ENCODE peak calls at places on chromosomes 1 and 21, in four cellular contexts. One of them, this sample, is unnamed.

GRCh38 chr1:43766086-43766784 is 58.9 kb downstream of the ST3GAL3 start:
- DNase-seq in thyroid gland: peak; percentile 92
- DNase-seq in ovary: no peak
- DNase-seq in pancreas: no peak
- DNase-seq in this sample: no peak

GRCh38 chr1:209435654-209436566 is 147.6 kb upstream of the CAMK1G start:
- DNase-seq in ovary: no peak
- DNase-seq in thyroid gland: peak; percentile 84
- DNase-seq in pancreas: peak; percentile 85
- DNase-seq in this sample: peak; percentile 54

GRCh38 chr1:65209005-65209885 is 61.2 kb downstream of the AK4 start:
- DNase-seq in thyroid gland: peak; percentile 17
- DNase-seq in ovary: no peak
- DNase-seq in pancreas: no peak
- DNase-seq in this sample: no peak

GRCh38 chr1:23393706-23394105 is 24.1 kb upstream of the ZNF436 start:
- DNase-seq in ovary: peak; percentile 94
- DNase-seq in thyroid gland: peak; percentile 38
- DNase-seq in pancreas: no peak
- DNase-seq in this sample: peak; percentile 93

GRCh38 chr1:81345110-81345509 is 455.6 kb upstream of the ADGRL2 start:
- DNase-seq in thyroid gland: no peak
- DNase-seq in ovary: no peak
- DNase-seq in pancreas: no peak
- DNase-seq in this sample: no peak

GRCh38 chr1:211951856-211952255 is 83.5 kb downstream of the INTS7 start:
- DNase-seq in thyroid gland: peak; percentile 68
- DNase-seq in ovary: no peak
- DNase-seq in pancreas: no peak
- DNase-seq in this sample: no peak

GRCh38 chr1:231147896-231148295 is 14.0 kb upstream of the TRIM67 start:
- DNase-seq in pancreas: no peak
- DNase-seq in thyroid gland: no peak
- DNase-seq in ovary: no peak
- DNase-seq in this sample: no peak

GRCh38 chr1:1084372-1085170 is 10.5 kb upstream of the RNF223 start:
- DNase-seq in pancreas: peak; percentile 53
- DNase-seq in ovary: peak; percentile 7
- DNase-seq in thyroid gland: no peak
- DNase-seq in this sample: no peak

GRCh38 chr1:53462769-53463501 is 3.7 kb downstream of the DMRTB1 start:
- DNase-seq in ovary: no peak
- DNase-seq in thyroid gland: no peak
- DNase-seq in pancreas: no peak
- DNase-seq in this sample: no peak

GRCh38 chr1:224080082-224080774 is 33.7 kb upstream of the FBXO28 start:
- DNase-seq in thyroid gland: no peak
- DNase-seq in ovary: no peak
- DNase-seq in pancreas: no peak
- DNase-seq in this sample: no peak

GRCh38 chr21:41641821-41642368 is 125.0 kb downstream of the RIPK4 start:
- DNase-seq in thyroid gland: peak; percentile 23
- DNase-seq in pancreas: no peak
- DNase-seq in ovary: peak; percentile 68
- DNase-seq in this sample: no peak

GRCh38 chr1:63367218-63368103 is at the start of gene ALG6:
- DNase-seq in pancreas: peak; percentile 99
- DNase-seq in ovary: peak; percentile 93
- DNase-seq in thyroid gland: peak; percentile 97
- DNase-seq in this sample: peak; percentile 95

GRCh38 chr1:186617860-186618780 is 62.1 kb downstream of the PTGS2 start:
- DNase-seq in pancreas: no peak
- DNase-seq in ovary: no peak
- DNase-seq in thyroid gland: peak; percentile 7
- DNase-seq in this sample: peak; percentile 72

GRCh38 chr1:162213281-162213909 is 143.9 kb downstream of the NOS1AP start:
- DNase-seq in pancreas: peak; percentile 74
- DNase-seq in ovary: no peak
- DNase-seq in thyroid gland: peak; percentile 54
- DNase-seq in this sample: peak; percentile 91

GRCh38 chr1:161200992-161201827 is 957 bp upstream of the NDUFS2 start:
- DNase-seq in pancreas: no peak
- DNase-seq in ovary: peak; percentile 81
- DNase-seq in thyroid gland: peak; percentile 32
- DNase-seq in this sample: peak; percentile 68

GRCh38 chr1:55309053-55309452 is 93.9 kb upstream of the USP24 start:
- DNase-seq in ovary: no peak
- DNase-seq in thyroid gland: no peak
- DNase-seq in pancreas: no peak
- DNase-seq in this sample: no peak

GRCh38 chr1:202212787-202213186 is 19.2 kb downstream of the LGR6 start:
- DNase-seq in thyroid gland: no peak
- DNase-seq in pancreas: no peak
- DNase-seq in ovary: no peak
- DNase-seq in this sample: no peak

GRCh38 chr1:202116287-202116686 is 6.4 kb upstream of the GPR37L1 start:
- DNase-seq in pancreas: no peak
- DNase-seq in thyroid gland: no peak
- DNase-seq in ovary: no peak
- DNase-seq in this sample: no peak

GRCh38 chr1:195981448-195982139 is 626.6 kb downstream of the KCNT2 start:
- DNase-seq in ovary: no peak
- DNase-seq in thyroid gland: no peak
- DNase-seq in pancreas: no peak
- DNase-seq in this sample: no peak

GRCh38 chr1:6260433-6260934 is 414 bp downstream of the GPR153 start:
- DNase-seq in pancreas: no peak
- DNase-seq in thyroid gland: no peak
- DNase-seq in ovary: peak; percentile 47
- DNase-seq in this sample: no peak

GRCh38 chr1:197481101-197481500 is 213.0 kb downstream of the CRB1 start:
- DNase-seq in thyroid gland: no peak
- DNase-seq in pancreas: no peak
- DNase-seq in ovary: no peak
- DNase-seq in this sample: no peak

GRCh38 chr1:94121411-94121821 is 468 bp upstream of the ABCA4 start:
- DNase-seq in thyroid gland: no peak
- DNase-seq in pancreas: no peak
- DNase-seq in ovary: no peak
- DNase-seq in this sample: no peak

GRCh38 chr1:229388876-229389580 is 44.9 kb downstream of the ACTA1 start:
- DNase-seq in pancreas: no peak
- DNase-seq in ovary: no peak
- DNase-seq in thyroid gland: no peak
- DNase-seq in this sample: no peak

GRCh38 chr1:119546641-119547040 is 39.6 kb downstream of the HSD3B1 start:
- DNase-seq in thyroid gland: no peak
- DNase-seq in pancreas: no peak
- DNase-seq in ovary: no peak
- DNase-seq in this sample: no peak

GRCh38 chr1:114379987-114380386 is 131.0 kb downstream of the TRIM33 start:
- DNase-seq in thyroid gland: no peak
- DNase-seq in pancreas: no peak
- DNase-seq in ovary: no peak
- DNase-seq in this sample: no peak

GRCh38 chr1:78009276-78009675 is 4.5 kb downstream of the DNAJB4 start:
- DNase-seq in ovary: no peak
- DNase-seq in pancreas: no peak
- DNase-seq in thyroid gland: no peak
- DNase-seq in this sample: no peak

GRCh38 chr1:47569681-47570470 is 132.0 kb downstream of the FOXD2 start:
- DNase-seq in pancreas: no peak
- DNase-seq in ovary: no peak
- DNase-seq in thyroid gland: peak; percentile 50
- DNase-seq in this sample: peak; percentile 79

GRCh38 chr1:30423570-30423969 is 299.8 kb downstream of the MATN1 start:
- DNase-seq in pancreas: no peak
- DNase-seq in ovary: no peak
- DNase-seq in thyroid gland: no peak
- DNase-seq in this sample: no peak

DNA sequence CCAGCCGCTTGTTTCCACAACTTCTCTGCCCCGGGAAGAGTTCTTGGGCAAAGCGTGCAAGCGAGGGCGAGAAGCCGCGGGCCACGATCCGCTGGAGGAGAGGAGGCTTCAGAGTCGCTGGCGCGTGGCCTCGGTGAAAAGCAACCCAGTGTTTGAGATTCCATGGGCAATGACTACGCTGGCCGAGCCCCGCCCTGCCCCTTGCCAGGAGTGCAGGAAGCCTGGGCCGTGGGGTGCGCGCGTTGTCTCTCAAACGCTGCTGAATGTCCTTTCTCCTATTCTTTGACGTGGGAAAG is 27.5 kb downstream of the TRIM11 start:
- DNase-seq in ovary: no peak
- DNase-seq in pancreas: peak; percentile 62
- DNase-seq in thyroid gland: peak; percentile 86
- DNase-seq in this sample: peak; percentile 69
- H3K27ac ChIP-seq in ovary: peak overlapping the region; percentile 62
- H3K27ac ChIP-seq in pancreas: no peak overlapping the region
- H3K27ac ChIP-seq in thyroid gland: peak overlapping the region; percentile 82
- H3K27ac ChIP-seq in this sample: no peak overlapping the region

DNA sequence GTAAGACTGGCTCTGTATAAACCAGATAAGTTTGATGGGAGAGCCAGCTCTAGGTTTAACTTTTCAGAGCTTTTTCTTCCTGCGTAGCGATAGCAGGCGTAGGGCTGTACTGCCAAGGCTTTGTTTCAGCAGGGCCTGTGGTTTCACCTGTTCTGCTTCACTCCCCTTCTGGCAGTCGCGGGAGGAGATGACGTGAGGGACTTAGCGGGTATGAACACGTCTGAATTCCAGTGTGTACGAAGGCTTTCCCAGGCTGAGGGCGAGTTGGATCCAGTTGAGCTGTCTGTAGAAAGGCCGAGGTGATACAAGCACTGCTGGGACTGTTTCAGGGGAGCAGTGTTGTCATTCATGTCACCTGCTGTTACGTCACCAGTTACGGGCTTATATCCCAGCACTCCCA is 21.2 kb downstream of the PEX14 start:
- DNase-seq in thyroid gland: peak; percentile 79
- DNase-seq in pancreas: no peak
- DNase-seq in ovary: no peak
- DNase-seq in this sample: no peak
- H3K27ac ChIP-seq in thyroid gland: no peak overlapping the region
- H3K27ac ChIP-seq in pancreas: peak overlapping the region; percentile 70
- H3K27ac ChIP-seq in ovary: no peak overlapping the region
- H3K27ac ChIP-seq in this sample: no peak overlapping the region

GRCh38 chr1:228150021-228150457 is 309 bp downstream of the GJC2 start:
- DNase-seq in thyroid gland: no peak
- DNase-seq in ovary: peak; percentile 61
- DNase-seq in pancreas: peak; percentile 57
- DNase-seq in this sample: peak; percentile 11
- H3K27ac ChIP-seq in thyroid gland: peak overlapping the region; percentile 49
- H3K27ac ChIP-seq in ovary: peak overlapping the region; percentile 99
- H3K27ac ChIP-seq in pancreas: peak overlapping the region; percentile 57
- H3K27ac ChIP-seq in this sample: peak overlapping the region; percentile 78

GRCh38 chr21:45555251-45555556 is 13.0 kb upstream of the SLC19A1 start:
- DNase-seq in pancreas: no peak
- DNase-seq in thyroid gland: no peak
- DNase-seq in ovary: no peak
- DNase-seq in this sample: no peak
- H3K27ac ChIP-seq in pancreas: peak overlapping the region; percentile 96
- H3K27ac ChIP-seq in thyroid gland: peak overlapping the region; percentile 77
- H3K27ac ChIP-seq in ovary: peak overlapping the region; percentile 95
- H3K27ac ChIP-seq in this sample: peak overlapping the region; percentile 97

GRCh38 chr1:51924455-51924854 is 45.9 kb upstream of the NRDC start:
- DNase-seq in ovary: no peak
- DNase-seq in thyroid gland: no peak
- DNase-seq in pancreas: no peak
- DNase-seq in this sample: no peak
- H3K27ac ChIP-seq in ovary: no peak overlapping the region
- H3K27ac ChIP-seq in thyroid gland: no peak overlapping the region
- H3K27ac ChIP-seq in pancreas: no peak overlapping the region
- H3K27ac ChIP-seq in this sample: no peak overlapping the region

DNA sequence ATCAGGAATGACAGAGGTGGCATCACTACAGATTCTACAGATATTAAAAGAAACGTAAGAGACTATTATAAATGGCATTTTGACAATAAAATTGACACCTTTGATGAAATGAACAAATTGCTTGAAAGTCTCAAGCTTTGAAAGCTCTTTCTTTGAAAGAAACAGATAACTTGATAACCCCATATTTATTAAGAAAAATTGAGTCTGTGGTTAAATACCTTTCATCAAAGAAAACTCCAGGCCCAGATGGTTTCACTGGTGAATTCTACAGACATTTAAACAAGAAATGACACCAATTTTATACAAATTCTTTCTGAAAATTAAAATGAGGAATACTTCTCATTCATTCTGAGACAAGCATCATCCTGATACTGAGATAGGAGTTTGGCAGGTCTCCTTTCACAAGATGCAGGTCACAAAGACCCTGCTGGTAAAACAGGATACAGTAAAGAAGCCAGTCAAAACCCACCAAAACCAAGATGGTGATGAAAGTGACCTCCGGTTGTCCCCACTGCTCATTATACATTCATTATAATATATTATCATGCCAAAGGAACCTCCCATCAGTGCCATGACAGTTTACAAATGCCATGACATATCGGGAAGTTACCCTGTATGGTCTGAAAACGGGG is 210.9 kb downstream of the AKT3 start:
- DNase-seq in thyroid gland: no peak
- DNase-seq in ovary: no peak
- DNase-seq in pancreas: no peak
- DNase-seq in this sample: no peak
- H3K27ac ChIP-seq in thyroid gland: no peak overlapping the region
- H3K27ac ChIP-seq in ovary: no peak overlapping the region
- H3K27ac ChIP-seq in pancreas: no peak overlapping the region
- H3K27ac ChIP-seq in this sample: no peak overlapping the region

GRCh38 chr1:39420493-39420892 is 70.9 kb upstream of the BMP8A start:
- DNase-seq in thyroid gland: no peak
- DNase-seq in pancreas: no peak
- DNase-seq in ovary: no peak
- DNase-seq in this sample: no peak
- H3K27ac ChIP-seq in thyroid gland: no peak overlapping the region
- H3K27ac ChIP-seq in pancreas: no peak overlapping the region
- H3K27ac ChIP-seq in ovary: no peak overlapping the region
- H3K27ac ChIP-seq in this sample: no peak overlapping the region

GRCh38 chr1:151314137-151314875 is 12.9 kb downstream of the PI4KB start:
- DNase-seq in ovary: peak; percentile 91
- DNase-seq in pancreas: peak; percentile 61
- DNase-seq in thyroid gland: peak; percentile 58
- DNase-seq in this sample: peak; percentile 93
- H3K27ac ChIP-seq in ovary: peak overlapping the region; percentile 13
- H3K27ac ChIP-seq in pancreas: no peak overlapping the region
- H3K27ac ChIP-seq in thyroid gland: no peak overlapping the region
- H3K27ac ChIP-seq in this sample: no peak overlapping the region

GRCh38 chr21:25966308-25966707 is 204.3 kb downstream of the APP start:
- DNase-seq in ovary: no peak
- DNase-seq in pancreas: no peak
- DNase-seq in thyroid gland: no peak
- DNase-seq in this sample: no peak
- H3K27ac ChIP-seq in ovary: no peak overlapping the region
- H3K27ac ChIP-seq in pancreas: no peak overlapping the region
- H3K27ac ChIP-seq in thyroid gland: no peak overlapping the region
- H3K27ac ChIP-seq in this sample: peak overlapping the region; percentile 55

This sample was measured in adrenal gland.